ENCODE peak calls at places on chromosomes 7 and 10, in four cellular contexts. I, E, D and N are unnamed samples.

GRCh38 chr7:30247546-30248386 is 36.6 kb upstream of the ZNRF2 start:
- DNase-seq in I (no peak), E (no peak), D (no peak), N (no peak)

GRCh38 chr7:50119815-50120637 is 27.0 kb upstream of the ZPBP start:
- DNase-seq in I (no peak), E (peak; percentile 33), D (no peak), N (no peak)

GRCh38 chr7:133789951-133790350 is 337.2 kb upstream of the LRGUK start:
- DNase-seq in I (no peak), E (no peak), D (no peak), N (no peak)

GRCh38 chr7:142556745-142557144 is 192.5 kb upstream of the PRSS1 start:
- DNase-seq in I (no peak), E (peak; percentile 48), D (no peak), N (no peak)

GRCh38 chr10:11898372-11899066 is 75.4 kb downstream of the PROSER2 start:
- DNase-seq in I (peak; percentile 84), E (no peak), D (no peak), N (no peak)

GRCh38 chr7:48390381-48391327 is 219.4 kb downstream of the ABCA13 start:
- DNase-seq in I (no peak), E (peak; percentile 89), D (no peak), N (no peak)

GRCh38 chr7:39153647-39154046 is 175.9 kb downstream of the POU6F2 start:
- DNase-seq in I (no peak), E (no peak), D (no peak), N (no peak)

GRCh38 chr10:3486346-3487065 is 298.5 kb downstream of the KLF6 start:
- DNase-seq in I (peak; percentile 80), E (no peak), D (no peak), N (no peak)

GRCh38 chr10:132534348-132535064 is 3.1 kb upstream of the INPP5A start:
- DNase-seq in I (peak; percentile 29), E (no peak), D (peak; percentile 16), N (no peak)

GRCh38 chr7:50595538-50596102 is 30.4 kb upstream of the DDC start:
- DNase-seq in I (no peak), E (no peak), D (peak; percentile 43), N (no peak)

GRCh38 chr10:126064512-126064911 is 168.1 kb downstream of the FANK1 start:
- DNase-seq in I (no peak), E (no peak), D (no peak), N (no peak)

GRCh38 chr7:69739906-69740545 is 141.8 kb downstream of the AUTS2 start:
- DNase-seq in I (no peak), E (no peak), D (peak; percentile 44), N (no peak)

GRCh38 chr7:104366390-104366789 is 38.0 kb downstream of the LHFPL3 start:
- DNase-seq in I (no peak), E (no peak), D (no peak), N (no peak)

GRCh38 chr10:6445671-6446278 is 134.3 kb downstream of the PRKCQ start:
- DNase-seq in I (peak; percentile 57), E (peak; percentile 25), D (no peak), N (peak; percentile 66)

GRCh38 chr10:49474901-49475300 is 64.0 kb downstream of the ERCC6 start:
- DNase-seq in I (no peak), E (no peak), D (no peak), N (no peak)

GRCh38 chr10:67110286-67110685 is 184.4 kb downstream of the LRRTM3 start:
- DNase-seq in I (no peak), E (no peak), D (no peak), N (no peak)

GRCh38 chr10:71835671-71836593 is 15.1 kb downstream of the PSAP start:
- DNase-seq in I (no peak), E (no peak), D (peak; percentile 71), N (peak; percentile 82)

GRCh38 chr10:50937230-50937907 is 51.9 kb upstream of the A1CF start:
- DNase-seq in I (no peak), E (no peak), D (no peak), N (no peak)

GRCh38 chr10:76736848-76737495 is 900.6 kb downstream of the KCNMA1 start:
- DNase-seq in I (no peak), E (no peak), D (no peak), N (no peak)

GRCh38 chr10:68110027-68110426 is 739 bp downstream of the MYPN start:
- DNase-seq in I (no peak), E (no peak), D (no peak), N (no peak)

GRCh38 chr10:88127766-88128165 is 264.3 kb downstream of the PTEN start:
- DNase-seq in I (no peak), E (no peak), D (no peak), N (no peak)

GRCh38 chr10:44911081-44911540 is at the start of gene TMEM72:
- DNase-seq in I (peak; percentile 79), E (no peak), D (no peak), N (no peak)

GRCh38 chr10:27252267-27253000 is 11.8 kb upstream of the ACBD5 start:
- DNase-seq in I (peak; percentile 85), E (peak; percentile 20), D (peak; percentile 52), N (no peak)

GRCh38 chr10:33329178-33329577 is 5.3 kb downstream of the NRP1 start:
- DNase-seq in I (no peak), E (no peak), D (no peak), N (no peak)

GRCh38 chr7:149559711-149560110 is 62.1 kb upstream of the ZNF746 start:
- DNase-seq in I (no peak), E (peak; percentile 32), D (no peak), N (no peak)

GRCh38 chr10:102650655-102651454 is 6.6 kb downstream of the TRIM8 start:
- DNase-seq in I (no peak), E (no peak), D (no peak), N (no peak)

GRCh38 chr10:47156873-47157272 is 143.1 kb upstream of the GDF10 start:
- DNase-seq in I (no peak), E (no peak), D (no peak), N (no peak)

GRCh38 chr7:110868458-110868857 is 222.5 kb upstream of the LRRN3 start:
- DNase-seq in I (no peak), E (no peak), D (no peak), N (no peak)

GRCh38 chr7:122715183-122715582 is 12.5 kb upstream of the RNF148 start:
- DNase-seq in I (no peak), E (no peak), D (no peak), N (no peak)

GRCh38 chr7:130489140-130489967 is 2.5 kb upstream of the MEST start:
- DNase-seq in I (no peak), E (no peak), D (no peak), N (no peak)

GRCh38 chr10:71585579-71586092 is 133.9 kb downstream of the C10orf105 start:
- DNase-seq in I (no peak), E (no peak), D (no peak), N (no peak)

GRCh38 chr7:117034851-117035462 is 81.7 kb downstream of the ST7 start:
- DNase-seq in I (no peak), E (no peak), D (no peak), N (no peak)

GRCh38 chr7:25852249-25852994 is 299.6 kb upstream of the NFE2L3 start:
- DNase-seq in I (no peak), E (peak; percentile 36), D (no peak), N (no peak)
- H3K27ac ChIP-seq in I (peak overlapping the region; percentile 61), E (peak overlapping the region; percentile 0), D (peak overlapping the region; percentile 68), N (no peak overlapping the region)

GRCh38 chr10:34737772-34738169 is 77.3 kb downstream of the PARD3 start:
- DNase-seq in I (no peak), E (no peak), D (no peak), N (no peak)
- TF ChIP-seq CTCF in I (no peak), E (no peak), D (no peak), N (no peak)

GRCh38 chr10:110409488-110409887 is 88.2 kb upstream of the DUSP5 start:
- DNase-seq in I (no peak), E (no peak), D (no peak), N (no peak)

GRCh38 chr10:110408943-110409342 is 88.8 kb upstream of the DUSP5 start:
- DNase-seq in I (peak; percentile 40), E (no peak), D (no peak), N (no peak)

GRCh38 chr10:110409926-110410325 is 87.8 kb upstream of the DUSP5 start:
- DNase-seq in I (no peak), E (no peak), D (no peak), N (no peak)

GRCh38 chr10:110411047-110411410 is 86.7 kb upstream of the DUSP5 start:
- DNase-seq in I (no peak), E (no peak), D (no peak), N (no peak)

GRCh38 chr10:110410329-110411046 is 87.2 kb upstream of the DUSP5 start:
- DNase-seq in I (peak; percentile 69), E (no peak), D (no peak), N (no peak)
- H3K4me3 ChIP-seq in I (no peak overlapping the region), E (no peak overlapping the region), D (no peak overlapping the region), N (no peak overlapping the region)

DNA sequence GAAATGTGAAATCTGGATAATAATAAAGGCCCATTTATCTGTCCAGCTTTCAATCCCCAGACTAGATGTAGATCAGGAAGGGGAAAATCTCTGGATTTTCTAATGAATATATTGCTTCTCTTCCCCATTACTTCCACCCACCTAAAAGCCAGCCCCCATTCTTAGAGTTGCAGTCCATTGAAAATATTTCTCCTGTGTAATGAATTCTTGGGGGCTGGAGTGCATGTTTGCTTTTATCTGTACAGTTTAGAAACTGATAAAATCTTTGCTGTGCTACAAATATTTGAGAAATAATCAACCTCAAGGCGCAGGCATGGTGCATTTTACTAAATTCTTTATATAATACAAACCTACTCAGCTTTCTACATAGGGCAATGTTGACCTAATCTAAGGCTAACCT is 180.8 kb downstream of the ARID5B start:
- DNase-seq in I (no peak), E (no peak), D (no peak), N (no peak)
- H3K27ac ChIP-seq in I (peak overlapping the region; percentile 83), E (no peak overlapping the region), D (no peak overlapping the region), N (peak overlapping the region; percentile 60)

GRCh38 chr7:93823621-93824020 is 66.9 kb downstream of the TFPI2 start:
- DNase-seq in I (no peak), E (no peak), D (no peak), N (no peak)

GRCh38 chr7:93817004-93817403 is 73.5 kb downstream of the TFPI2 start:
- DNase-seq in I (no peak), E (no peak), D (no peak), N (no peak)

GRCh38 chr7:93819699-93820098 is 70.9 kb downstream of the TFPI2 start:
- DNase-seq in I (no peak), E (no peak), D (no peak), N (no peak)

GRCh38 chr7:93817561-93817960 is 73.0 kb downstream of the TFPI2 start:
- DNase-seq in I (no peak), E (no peak), D (no peak), N (no peak)

GRCh38 chr7:93821463-93821862 is 69.1 kb downstream of the TFPI2 start:
- DNase-seq in I (no peak), E (no peak), D (no peak), N (no peak)
- TF ChIP-seq CTCF in I (no peak), E (no peak), D (no peak), N (no peak)

DNA sequence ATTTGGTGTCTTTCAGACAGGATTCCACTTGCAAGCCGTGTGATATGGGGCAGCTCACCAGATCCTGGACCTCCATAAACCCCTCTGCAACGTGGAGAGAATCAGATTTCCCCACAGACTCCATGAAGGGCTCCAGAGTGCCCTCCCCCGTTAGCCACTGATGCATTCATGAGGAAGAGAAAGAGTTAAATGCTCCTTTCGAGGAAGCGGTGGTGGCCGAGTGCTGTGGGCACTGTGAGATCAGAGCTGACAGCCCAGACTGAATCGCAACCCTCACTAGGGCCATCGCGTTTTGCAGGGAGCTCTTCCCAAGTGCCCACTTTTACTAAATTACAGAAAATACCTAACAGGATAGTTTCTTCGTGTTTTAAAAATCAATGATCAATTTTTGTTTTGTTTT is 226.3 kb upstream of the ZNF32 start:
- DNase-seq in I (no peak), E (no peak), D (no peak), N (no peak)
- H3K4me3 ChIP-seq in I (no peak overlapping the region), E (no peak overlapping the region), D (no peak overlapping the region), N (no peak overlapping the region)

GRCh38 chr10:112030431-112030830 is 153.1 kb downstream of the GPAM start:
- DNase-seq in I (no peak), E (no peak), D (no peak), N (no peak)
- H3K27ac ChIP-seq in I (no peak overlapping the region), E (no peak overlapping the region), D (no peak overlapping the region), N (no peak overlapping the region)